ENCODE peak calls at places on chromosomes 12 and 14, in five cellular contexts. D is fibroblast of villous mesenchyme, J is MM.1S, P is BE2C, W is cardiac fibroblast. H is an unnamed sample.

GRCh38 chr12:75087656-75088055 is 122.0 kb downstream of the KCNC2 start:
- DNase-seq in J (no peak), D (no peak), P (no peak), W (peak; percentile 1), H (no peak)

GRCh38 chr14:75258079-75258802 is 20.4 kb upstream of the FOS start:
- DNase-seq in P (no peak), J (no peak), W (peak; percentile 49), D (peak; percentile 96), H (no peak)

GRCh38 chr12:103671367-103671766 is 84.3 kb downstream of the STAB2 start:
- DNase-seq in D (no peak), P (no peak), W (no peak), J (no peak), H (no peak)

GRCh38 chr12:117724545-117724944 is 244.2 kb downstream of the KSR2 start:
- DNase-seq in D (no peak), W (no peak), J (no peak), P (no peak), H (no peak)

GRCh38 chr12:123398177-123398916 is 14.4 kb downstream of the KMT5A start:
- DNase-seq in W (peak; percentile 86), D (peak; percentile 87), J (no peak), P (no peak), H (no peak)

GRCh38 chr12:111766608-111767361 is at the start of gene ALDH2:
- DNase-seq in W (peak; percentile 31), J (no peak), P (peak; percentile 90), D (peak; percentile 80), H (no peak)

GRCh38 chr12:88185988-88186387 is 43.9 kb downstream of the TMTC3 start:
- DNase-seq in J (no peak), W (peak; percentile 85), D (peak; percentile 52), P (no peak), H (peak; percentile 8)

GRCh38 chr14:64759555-64759938 is 55.3 kb downstream of the PLEKHG3 start:
- DNase-seq in J (no peak), P (no peak), W (no peak), D (no peak), H (no peak)

GRCh38 chr12:53051881-53052412 is 2.1 kb downstream of the TNS2 start:
- DNase-seq in J (no peak), P (no peak), D (no peak), W (no peak), H (no peak)

GRCh38 chr14:104799657-104800599 is 973 bp upstream of the ZBTB42 start:
- DNase-seq in P (peak; percentile 80), J (peak; percentile 66), W (peak; percentile 62), D (peak; percentile 82), H (peak; percentile 90)

GRCh38 chr12:81078469-81079196 is 754 bp downstream of the ACSS3 start:
- DNase-seq in W (peak; percentile 73), P (no peak), J (no peak), D (peak; percentile 46), H (no peak)

GRCh38 chr12:13801543-13801942 is 179.9 kb downstream of the GRIN2B start:
- DNase-seq in D (no peak), W (no peak), J (no peak), P (no peak), H (no peak)

GRCh38 chr14:106051790-106052189 is 525.4 kb downstream of the TMEM121 start:
- DNase-seq in D (no peak), P (no peak), J (no peak), W (no peak), H (peak; percentile 21)
- TF ChIP-seq CTCF in D (no peak), P (no peak), J (no peak), W (no peak), H (no peak)

GRCh38 chr12:50214018-50214417 is 46.8 kb upstream of the CERS5 start:
- DNase-seq in J (no peak), D (no peak), P (no peak), W (no peak), H (no peak)
- TF ChIP-seq CTCF in J (no peak), D (no peak), P (no peak), W (no peak), H (no peak)

GRCh38 chr12:110742718-110743570 is at the start of gene PPP1CC:
- DNase-seq in W (peak; percentile 93), D (peak; percentile 96), J (peak; percentile 83), P (peak; percentile 95), H (peak; percentile 95)

GRCh38 chr12:110744697-110745264 is 2.1 kb upstream of the PPP1CC start:
- DNase-seq in W (no peak), D (no peak), P (no peak), J (no peak), H (no peak)

GRCh38 chr12:110743571-110744093 is 941 bp upstream of the PPP1CC start:
- DNase-seq in D (peak; percentile 42), P (no peak), W (peak; percentile 48), J (no peak), H (no peak)

GRCh38 chr12:110745632-110746284 is 3.1 kb upstream of the PPP1CC start:
- DNase-seq in D (no peak), W (peak; percentile 23), P (no peak), J (no peak), H (no peak)

GRCh38 chr12:110744176-110744575 is 1.5 kb upstream of the PPP1CC start:
- DNase-seq in P (no peak), D (no peak), W (peak; percentile 78), J (no peak), H (no peak)
- TF ChIP-seq CTCF in P (no peak), D (no peak), W (no peak), J (no peak), H (no peak)

DNA sequence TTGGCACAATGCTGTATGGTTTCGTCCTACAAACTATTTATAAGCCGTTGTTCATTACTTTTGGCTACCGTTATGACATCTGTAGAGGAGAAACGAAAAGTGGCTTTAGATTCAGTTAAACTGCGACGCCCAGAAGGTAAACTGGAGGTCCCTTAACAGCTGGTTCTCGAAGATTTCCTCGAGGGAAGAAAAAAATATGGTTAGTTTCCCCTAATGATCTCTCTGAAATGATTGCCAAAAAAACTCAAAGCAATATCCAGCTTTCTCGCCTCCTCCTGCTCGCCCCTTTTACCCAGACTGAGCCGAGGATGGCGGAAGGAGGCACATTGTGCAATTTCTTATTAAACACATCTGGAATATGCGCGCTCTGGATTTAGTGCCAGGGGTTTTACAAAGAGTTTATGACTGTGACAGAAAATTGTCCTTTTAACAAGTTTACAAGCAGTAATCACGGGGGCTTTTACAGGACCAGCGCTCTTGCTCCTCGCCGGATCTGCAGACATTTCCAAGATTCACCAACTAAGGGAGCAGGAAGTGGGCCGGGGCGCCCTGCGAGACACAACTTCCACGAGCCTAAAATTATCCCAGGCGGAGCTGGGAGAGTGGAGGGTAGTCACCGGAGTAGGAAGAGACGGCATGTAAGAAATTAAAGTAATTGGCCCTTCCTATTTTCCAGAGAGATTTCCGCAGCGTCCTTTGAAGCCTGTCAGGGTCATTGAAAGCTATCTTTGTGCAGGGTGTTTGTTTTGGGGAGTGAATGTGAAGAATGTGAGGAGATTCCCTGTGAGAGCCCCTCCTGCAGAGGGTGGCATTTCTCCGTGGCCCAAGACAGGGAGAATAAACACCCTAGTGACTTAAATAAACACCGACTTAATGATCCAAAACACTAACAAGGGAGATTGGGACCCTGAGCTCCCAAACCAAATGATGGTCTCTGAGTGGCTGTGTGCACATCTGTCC is 5.6 kb downstream of the SIX1 start:
- DNase-seq in J (no peak), D (no peak), W (no peak), P (no peak), H (no peak)
- TF ChIP-seq CTCF in J (no peak), D (no peak), W (no peak), P (no peak), H (no peak)

GRCh38 chr12:67355428-67356385 is 86.5 kb downstream of the CAND1 start:
- DNase-seq in D (peak; percentile 73), W (peak; percentile 81), J (peak; percentile 46), P (peak; percentile 19), H (peak; percentile 28)
- TF ChIP-seq CTCF in D (peak; percentile 56), W (peak; percentile 50), J (peak; percentile 51), P (peak; percentile 55), H (peak; percentile 39)

GRCh38 chr12:49121047-49121696 is 10.0 kb downstream of the TUBA1B start:
- DNase-seq in W (peak; percentile 83), J (no peak), D (peak; percentile 73), P (peak; percentile 54), H (peak; percentile 23)
- TF ChIP-seq CTCF in W (peak; percentile 70), J (peak; percentile 43), D (peak; percentile 79), P (peak; percentile 82), H (peak; percentile 32)

GRCh38 chr12:59946635-59947034 is 350.8 kb downstream of the SLC16A7 start:
- DNase-seq in D (no peak), W (no peak), J (no peak), P (no peak), H (no peak)
- TF ChIP-seq CTCF in D (no peak), W (no peak), J (no peak), P (no peak), H (no peak)

DNA sequence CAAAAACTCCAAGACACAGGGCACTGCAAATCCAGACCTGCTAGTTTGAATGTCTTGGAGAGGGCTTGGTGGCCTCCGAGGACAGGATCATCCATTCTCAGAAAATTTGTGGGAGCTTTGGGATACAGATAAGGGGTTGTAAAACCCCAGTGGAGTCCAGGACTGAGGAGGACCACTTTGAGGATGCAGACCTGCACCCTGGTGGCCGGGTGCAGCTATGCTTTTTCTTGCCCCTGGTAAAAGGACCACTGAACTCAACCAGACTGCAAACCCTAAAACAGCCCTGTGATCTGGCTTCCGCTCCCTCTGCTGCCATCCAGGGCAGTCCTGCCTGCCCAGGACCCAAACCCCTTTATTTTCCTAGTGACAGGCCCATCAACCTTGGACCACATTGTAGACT is 169.5 kb upstream of the DAAM1 start:
- DNase-seq in P (no peak), W (no peak), J (no peak), D (peak; percentile 22), H (no peak)
- TF ChIP-seq CTCF in P (peak; percentile 22), W (peak; percentile 44), J (peak; percentile 4), D (peak; percentile 57), H (no peak)

DNA sequence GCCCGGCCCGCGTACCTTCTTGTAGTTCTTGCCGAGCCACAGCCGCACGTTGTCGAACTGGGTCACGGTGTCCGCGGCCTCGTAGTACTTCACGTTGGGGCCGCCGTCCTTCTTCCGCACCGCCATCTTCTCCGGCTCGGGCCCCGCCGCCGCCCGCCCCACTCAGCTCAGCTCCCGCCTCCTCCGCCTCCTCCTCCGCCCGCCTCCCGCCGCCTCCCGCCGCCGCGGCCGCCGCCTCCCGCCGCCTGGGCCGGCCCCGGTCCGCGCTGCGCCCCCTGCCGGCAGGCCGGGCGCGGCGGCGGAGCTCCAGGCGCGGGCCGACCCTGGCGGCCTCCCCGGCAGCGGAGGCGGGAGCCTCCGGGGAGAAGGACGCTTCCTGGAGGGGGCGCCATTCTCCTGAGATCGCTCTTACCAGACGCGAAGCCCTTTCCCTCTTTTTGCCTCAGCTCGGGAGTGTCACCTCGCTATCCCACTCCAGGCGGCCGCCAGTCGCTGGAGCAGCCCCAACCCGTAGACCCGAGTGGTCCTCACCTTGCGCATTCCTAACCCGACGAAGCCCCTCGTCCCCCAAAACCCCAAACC is at the start of gene SMARCC2:
- DNase-seq in D (peak; percentile 88), J (peak; percentile 89), W (peak; percentile 89), P (peak; percentile 96), H (peak; percentile 95)
- TF ChIP-seq CTCF in D (peak; percentile 60), J (peak; percentile 60), W (peak; percentile 56), P (peak; percentile 74), H (peak; percentile 88)